ENCODE peak calls at places on chromosomes 12 and 14, in four cellular contexts. One of them, this sample, is unnamed.

GRCh38 chr14:73242274-73242960 is 5.1 kb downstream of the PAPLN start:
- DNase-seq in pancreas: no peak
- DNase-seq in KBM-7: peak; percentile 37
- DNase-seq in MCF 10A: no peak
- DNase-seq in this sample: no peak

GRCh38 chr12:124927325-124928094 is 13.1 kb upstream of the UBC start:
- DNase-seq in pancreas: peak; percentile 87
- DNase-seq in KBM-7: peak; percentile 96
- DNase-seq in MCF 10A: peak; percentile 94
- DNase-seq in this sample: peak; percentile 98

GRCh38 chr12:41596190-41596589 is 408.1 kb downstream of the PDZRN4 start:
- DNase-seq in pancreas: no peak
- DNase-seq in KBM-7: no peak
- DNase-seq in MCF 10A: no peak
- DNase-seq in this sample: no peak

GRCh38 chr14:39454906-39455539 is 22.8 kb upstream of the FBXO33 start:
- DNase-seq in pancreas: no peak
- DNase-seq in KBM-7: no peak
- DNase-seq in MCF 10A: no peak
- DNase-seq in this sample: no peak

GRCh38 chr12:132487311-132487741 is 2.6 kb upstream of the FBRSL1 start:
- DNase-seq in pancreas: no peak
- DNase-seq in KBM-7: no peak
- DNase-seq in MCF 10A: no peak
- DNase-seq in this sample: no peak

GRCh38 chr12:123131879-123132402 is 18.9 kb downstream of the PITPNM2 start:
- DNase-seq in pancreas: peak; percentile 21
- DNase-seq in KBM-7: no peak
- DNase-seq in MCF 10A: no peak
- DNase-seq in this sample: no peak

GRCh38 chr12:96456265-96456974 is 33.0 kb upstream of the CFAP54 start:
- DNase-seq in pancreas: no peak
- DNase-seq in KBM-7: no peak
- DNase-seq in MCF 10A: no peak
- DNase-seq in this sample: no peak

GRCh38 chr14:19947413-19948090 is 16.8 kb downstream of the OR4K1 start:
- DNase-seq in pancreas: no peak
- DNase-seq in KBM-7: no peak
- DNase-seq in MCF 10A: no peak
- DNase-seq in this sample: no peak

GRCh38 chr14:88386395-88386794 is 938 bp downstream of the SPATA7 start:
- DNase-seq in pancreas: no peak
- DNase-seq in KBM-7: no peak
- DNase-seq in MCF 10A: no peak
- DNase-seq in this sample: no peak

GRCh38 chr14:27181304-27181703 is 583.5 kb upstream of the NOVA1 start:
- DNase-seq in pancreas: no peak
- DNase-seq in KBM-7: no peak
- DNase-seq in MCF 10A: no peak
- DNase-seq in this sample: no peak

GRCh38 chr12:76137611-76138010 is 53.1 kb upstream of the NAP1L1 start:
- DNase-seq in pancreas: no peak
- DNase-seq in KBM-7: no peak
- DNase-seq in MCF 10A: no peak
- DNase-seq in this sample: no peak

GRCh38 chr14:21069388-21070082 is 569 bp upstream of the ARHGEF40 start:
- DNase-seq in pancreas: no peak
- DNase-seq in KBM-7: no peak
- DNase-seq in MCF 10A: no peak
- DNase-seq in this sample: no peak

GRCh38 chr14:102508410-102508773 is 1.2 kb downstream of the ANKRD9 start:
- DNase-seq in pancreas: peak; percentile 41
- DNase-seq in KBM-7: no peak
- DNase-seq in MCF 10A: no peak
- DNase-seq in this sample: no peak

GRCh38 chr14:78005325-78005724 is 164.8 kb upstream of the NRXN3 start:
- DNase-seq in pancreas: no peak
- DNase-seq in KBM-7: no peak
- DNase-seq in MCF 10A: peak; percentile 75
- DNase-seq in this sample: no peak

GRCh38 chr12:1984759-1985158 is 19.5 kb downstream of the DCP1B start:
- DNase-seq in pancreas: no peak
- DNase-seq in KBM-7: no peak
- DNase-seq in MCF 10A: no peak
- DNase-seq in this sample: no peak

GRCh38 chr12:116539361-116539771 is 19.8 kb upstream of the MAP1LC3B2 start:
- DNase-seq in pancreas: no peak
- DNase-seq in KBM-7: no peak
- DNase-seq in MCF 10A: peak; percentile 40
- DNase-seq in this sample: no peak

GRCh38 chr14:54533100-54533499 is 23.4 kb downstream of the CGRRF1 start:
- DNase-seq in pancreas: no peak
- DNase-seq in KBM-7: no peak
- DNase-seq in MCF 10A: no peak
- DNase-seq in this sample: no peak

GRCh38 chr14:24891987-24892729 is 157.8 kb downstream of the STXBP6 start:
- DNase-seq in pancreas: no peak
- DNase-seq in KBM-7: no peak
- DNase-seq in MCF 10A: no peak
- DNase-seq in this sample: no peak

GRCh38 chr14:94427016-94427613 is 25.5 kb downstream of the SERPINA11 start:
- DNase-seq in pancreas: no peak
- DNase-seq in KBM-7: no peak
- DNase-seq in MCF 10A: no peak
- DNase-seq in this sample: peak; percentile 10

GRCh38 chr14:79656496-79656895 is 554.8 kb downstream of the DIO2 start:
- DNase-seq in pancreas: no peak
- DNase-seq in KBM-7: no peak
- DNase-seq in MCF 10A: no peak
- DNase-seq in this sample: no peak

GRCh38 chr12:89225808-89226368 is 126.4 kb downstream of the DUSP6 start:
- DNase-seq in pancreas: peak; percentile 35
- DNase-seq in KBM-7: no peak
- DNase-seq in MCF 10A: peak; percentile 96
- DNase-seq in this sample: no peak

GRCh38 chr14:106789318-106789717 is 1262.9 kb downstream of the TMEM121 start:
- DNase-seq in pancreas: no peak
- DNase-seq in KBM-7: peak; percentile 30
- DNase-seq in MCF 10A: no peak
- DNase-seq in this sample: no peak

GRCh38 chr12:111424189-111424792 is 18.6 kb downstream of the SH2B3 start:
- DNase-seq in pancreas: no peak
- DNase-seq in KBM-7: no peak
- DNase-seq in MCF 10A: no peak
- DNase-seq in this sample: no peak

GRCh38 chr12:59452259-59452658 is 143.6 kb upstream of the SLC16A7 start:
- DNase-seq in pancreas: no peak
- DNase-seq in KBM-7: no peak
- DNase-seq in MCF 10A: peak; percentile 55
- DNase-seq in this sample: no peak

This sample was measured in vagina.